ENCODE peak calls at places on chromosomes 11 and 22, in five cellular contexts. T is Calu3, I is GM13977, A is HL-60, W is choroid plexus epithelial cell. Z is an unnamed sample.

GRCh38 chr22:49668402-49668801 is 159.3 kb downstream of the BRD1 start:
- DNase-seq in W (no peak), T (no peak), I (no peak), A (no peak), Z (no peak)

GRCh38 chr11:128336203-128336602 is 251.2 kb downstream of the ETS1 start:
- DNase-seq in I (no peak), T (no peak), W (peak), A (no peak), Z (peak)

GRCh38 chr11:70727899-70728620 is 329.7 kb downstream of the CTTN start:
- DNase-seq in T (no peak), W (no peak), I (no peak), A (no peak), Z (no peak)

GRCh38 chr22:19527861-19528417 is 3.7 kb upstream of the CLDN5 start:
- DNase-seq in I (no peak), W (peak), T (no peak), A (no peak), Z (peak)

GRCh38 chr11:47241740-47242400 is 6.7 kb downstream of the ACP2 start:
- DNase-seq in I (no peak), A (no peak), T (no peak), W (no peak), Z (no peak)

GRCh38 chr11:86802601-86803051 is 2.3 kb downstream of the PRSS23 start:
- DNase-seq in W (peak), T (peak), A (no peak), I (no peak), Z (no peak)

GRCh38 chr11:2912498-2912897 is 16.7 kb downstream of the PHLDA2 start:
- DNase-seq in A (no peak), T (peak), W (peak), I (no peak), Z (peak)

GRCh38 chr11:43567396-43567975 is 113.1 kb upstream of the HSD17B12 start:
- DNase-seq in W (peak), A (no peak), T (no peak), I (peak), Z (no peak)

GRCh38 chr22:49243335-49243734 is 584.3 kb downstream of the BRD1 start:
- DNase-seq in A (no peak), I (no peak), W (no peak), T (no peak), Z (no peak)

GRCh38 chr11:69352715-69353325 is 58.9 kb downstream of the MYEOV start:
- DNase-seq in W (peak), I (no peak), A (no peak), T (peak), Z (peak)

GRCh38 chr11:110430267-110431211 is 791 bp downstream of the FDX1 start:
- DNase-seq in A (no peak), T (peak), W (peak), I (peak), Z (no peak)

GRCh38 chr11:47532597-47533213 is 20.2 kb downstream of the CELF1 start:
- DNase-seq in T (no peak), W (peak), A (no peak), I (no peak), Z (no peak)

GRCh38 chr11:130050272-130050671 is 19.4 kb upstream of the APLP2 start:
- DNase-seq in T (no peak), A (no peak), I (no peak), W (peak), Z (peak)

GRCh38 chr11:7098235-7098832 is 9.5 kb downstream of the RBMXL2 start:
- DNase-seq in A (peak), I (peak), T (peak), W (peak), Z (peak)

GRCh38 chr22:25027959-25028840 is 75.7 kb downstream of the KIAA1671 start:
- DNase-seq in W (peak), I (no peak), T (peak), A (no peak), Z (peak)

GRCh38 chr11:91406009-91406408 is 818.6 kb upstream of the FAT3 start:
- DNase-seq in A (no peak), T (no peak), I (no peak), W (no peak), Z (no peak)

GRCh38 chr22:37331034-37331428 is 48.7 kb downstream of the CYTH4 start:
- DNase-seq in I (no peak), W (peak), A (no peak), T (peak), Z (peak)

GRCh38 chr22:26563022-26563421 is 26.9 kb downstream of the TPST2 start:
- DNase-seq in A (no peak), W (no peak), I (no peak), T (no peak), Z (no peak)
- TF ChIP-seq CTCF in A (no peak), W (peak), I (peak), T (no peak), Z (no peak)

DNA sequence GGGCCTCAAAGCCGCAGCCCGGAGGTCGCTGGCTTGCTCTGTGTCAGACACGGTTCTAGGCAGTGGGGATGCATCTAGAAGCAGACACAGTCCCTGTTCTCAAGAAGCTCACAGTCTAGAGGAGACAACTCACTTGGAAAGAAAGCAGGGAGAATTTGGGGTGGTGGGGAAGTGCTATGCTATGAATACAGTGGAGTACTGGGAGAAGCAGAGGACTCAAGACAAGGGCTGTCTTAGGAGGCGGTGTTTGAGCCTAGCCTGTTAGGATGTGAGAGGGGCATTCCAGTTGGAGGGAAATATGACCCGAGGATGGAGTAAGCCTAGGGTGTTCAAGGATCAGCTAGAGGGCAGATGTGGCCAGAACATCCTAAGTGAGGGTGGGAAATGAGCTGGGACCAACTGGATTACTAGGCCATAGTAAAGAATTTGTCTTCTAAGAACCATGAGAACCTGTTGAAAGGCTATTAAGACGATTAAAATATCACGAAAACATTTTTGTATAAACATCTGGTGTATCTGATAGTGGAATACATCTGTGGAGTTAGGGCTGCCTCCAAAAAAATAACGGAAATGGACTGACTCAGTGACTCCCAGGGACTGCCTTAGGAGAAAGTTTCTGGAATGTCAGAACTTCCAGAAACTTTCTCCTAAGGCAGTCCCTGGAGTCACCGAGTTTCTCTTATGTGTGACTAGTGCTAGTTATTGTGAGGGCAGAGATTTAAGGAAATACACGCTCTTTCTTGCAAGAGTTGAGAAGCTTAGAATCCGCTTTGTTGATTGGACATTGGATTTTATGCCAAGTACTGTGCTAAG is 1.1 kb upstream of the PITPNB start:
- DNase-seq in A (no peak), T (no peak), I (no peak), W (peak), Z (peak)
- TF ChIP-seq CTCF in A (no peak), T (no peak), I (no peak), W (peak), Z (peak)

DNA sequence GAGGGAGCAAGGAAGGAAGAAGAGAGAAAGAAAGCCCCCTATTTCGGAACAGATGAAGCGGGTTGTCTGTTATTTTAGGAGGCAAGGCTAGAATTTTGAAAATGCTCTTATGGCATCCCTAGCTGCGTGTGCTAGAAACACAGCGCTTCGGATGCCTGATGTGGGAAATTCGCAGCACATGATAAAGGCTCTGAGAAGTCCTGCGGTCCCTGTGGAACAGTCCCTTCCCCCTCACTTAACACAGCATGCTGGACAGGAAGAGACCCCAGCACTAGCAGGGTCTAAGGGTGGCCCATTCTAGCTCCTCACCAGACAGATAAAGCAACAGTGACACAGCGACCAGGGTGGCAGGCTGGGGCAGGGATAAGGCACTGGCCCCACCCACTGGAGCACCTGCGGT is 75.8 kb downstream of the SCUBE1 start:
- DNase-seq in A (no peak), W (no peak), T (no peak), I (no peak), Z (no peak)
- TF ChIP-seq CTCF in A (no peak), W (no peak), T (no peak), I (no peak), Z (no peak)

DNA sequence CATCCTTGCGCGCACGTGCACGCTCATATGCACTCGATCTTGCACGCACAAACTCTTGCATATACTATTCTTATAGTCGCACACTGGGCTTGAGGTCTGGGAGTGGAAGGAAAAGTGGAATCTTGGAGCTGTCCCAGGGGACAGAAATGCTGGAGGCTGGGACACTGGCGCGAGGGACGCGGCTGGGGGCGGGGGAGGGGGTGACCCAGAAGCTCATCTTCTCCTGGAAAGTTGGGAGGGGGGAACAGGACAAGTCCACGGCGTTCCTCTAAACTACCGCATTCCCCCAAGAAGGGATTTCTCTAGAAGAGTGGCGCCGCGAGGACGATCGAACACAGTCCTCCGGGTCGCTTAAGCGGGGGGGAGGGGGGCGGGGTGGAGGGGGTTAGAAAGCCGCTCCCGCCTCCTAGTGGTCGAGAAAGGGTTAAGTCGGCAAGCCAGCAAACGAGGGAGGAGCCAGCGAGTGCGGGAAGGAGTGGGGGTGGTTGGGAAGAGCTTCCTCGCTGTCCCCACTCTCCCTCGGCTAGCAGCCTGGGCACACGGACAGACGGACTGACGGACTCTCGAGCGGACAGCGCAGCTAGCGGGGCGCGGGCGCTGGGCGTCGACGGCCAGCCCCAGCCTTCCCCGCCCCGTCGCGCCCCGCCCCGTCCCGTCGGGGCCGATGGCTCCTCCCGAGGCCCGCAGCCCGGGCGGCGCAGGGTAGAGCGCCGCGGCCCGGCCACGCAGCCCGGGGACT is at the start of gene RTN4RL2:
- DNase-seq in T (peak), I (peak), A (peak), W (peak), Z (peak)
- TF ChIP-seq CTCF in T (no peak), I (peak), A (no peak), W (peak), Z (peak)

GRCh38 chr22:30219668-30220278 is 26.8 kb downstream of the LIF start:
- DNase-seq in A (no peak), I (no peak), T (no peak), W (no peak), Z (no peak)
- TF ChIP-seq CTCF in A (no peak), I (no peak), T (no peak), W (no peak), Z (no peak)

GRCh38 chr11:23502389-23502788 is 642.1 kb upstream of the CCDC179 start:
- DNase-seq in A (no peak), W (no peak), T (no peak), I (no peak), Z (no peak)

GRCh38 chr11:23502821-23503220 is 642.5 kb upstream of the CCDC179 start:
- DNase-seq in T (no peak), A (no peak), W (peak), I (no peak), Z (peak)

GRCh38 chr11:23494981-23495380 is 634.7 kb upstream of the CCDC179 start:
- DNase-seq in A (no peak), I (no peak), T (no peak), W (no peak), Z (no peak)

GRCh38 chr11:23497040-23497439 is 636.8 kb upstream of the CCDC179 start:
- DNase-seq in T (no peak), I (no peak), A (no peak), W (no peak), Z (no peak)
- TF ChIP-seq CTCF in T (no peak), I (no peak), A (no peak), W (no peak), Z (no peak)